ENCODE peak calls at places on chromosomes 4 and X, in six cellular contexts. A is hypothalamus, V is astrocyte of the spinal cord, I is mucosa of descending colon, E is pancreas, Z is NCI-H2081. G is an unnamed sample.
A peak's percentile ranks its signal among the peaks of the same experiment; 100 is the strongest.

GRCh38 chr4:161577604-161578301 is 586.0 kb downstream of the FSTL5 start:
- DNase-seq in A (no peak), V (peak; percentile 83), I (no peak), E (no peak), Z (no peak), G (no peak)

GRCh38 chrX:1462110-1462509 is 9.4 kb upstream of the ASMTL start:
- DNase-seq in A (no peak), V (no peak), I (no peak), E (no peak), Z (no peak), G (no peak)

GRCh38 chr4:182748949-182749348 is 168.2 kb downstream of the DCTD start:
- DNase-seq in A (no peak), V (no peak), I (no peak), E (no peak), Z (no peak), G (no peak)

GRCh38 chrX:1466971-1467561 is 14.4 kb upstream of the ASMTL start:
- DNase-seq in A (no peak), V (no peak), I (peak; percentile 75), E (no peak), Z (no peak), G (peak; percentile 38)

GRCh38 chr4:72701987-72702819 is 133.2 kb upstream of the ADAMTS3 start:
- DNase-seq in A (peak; percentile 5), V (peak; percentile 76), I (no peak), E (no peak), Z (peak; percentile 39), G (no peak)

GRCh38 chr4:10006604-10007435 is 14.5 kb downstream of the SLC2A9 start:
- DNase-seq in A (no peak), V (peak; percentile 1), I (peak; percentile 79), E (no peak), Z (no peak), G (peak; percentile 89)

GRCh38 chr4:153595894-153596601 is 88.0 kb upstream of the TLR2 start:
- DNase-seq in A (no peak), V (no peak), I (no peak), E (no peak), Z (no peak), G (no peak)

GRCh38 chrX:78375894-78376293 is 48.5 kb upstream of the CYSLTR1 start:
- DNase-seq in A (no peak), V (no peak), I (no peak), E (no peak), Z (no peak), G (no peak)

GRCh38 chr4:41963105-41963504 is 18.5 kb upstream of the DCAF4L1 start:
- DNase-seq in A (no peak), V (peak; percentile 30), I (no peak), E (no peak), Z (no peak), G (no peak)

GRCh38 chr4:105624530-105624929 is 72.1 kb downstream of the ARHGEF38 start:
- DNase-seq in A (peak; percentile 13), V (peak; percentile 81), I (peak; percentile 26), E (no peak), Z (no peak), G (peak; percentile 69)

GRCh38 chr4:170087163-170087700 is 2.5 kb downstream of the AADAT start:
- DNase-seq in A (no peak), V (no peak), I (no peak), E (no peak), Z (no peak), G (no peak)

GRCh38 chr4:34181311-34181808 is 2063.0 kb downstream of the ARAP2 start:
- DNase-seq in A (no peak), V (peak; percentile 89), I (no peak), E (no peak), Z (no peak), G (no peak)

GRCh38 chrX:72624194-72624593 is 51.6 kb upstream of the HDAC8 start:
- DNase-seq in A (no peak), V (no peak), I (no peak), E (no peak), Z (no peak), G (no peak)

GRCh38 chr4:138650917-138651564 is 364.5 kb upstream of the NOCT start:
- DNase-seq in A (no peak), V (peak; percentile 50), I (no peak), E (no peak), Z (no peak), G (no peak)

GRCh38 chr4:160026720-160027119 is 923.8 kb downstream of the RAPGEF2 start:
- DNase-seq in A (no peak), V (peak; percentile 55), I (no peak), E (no peak), Z (no peak), G (no peak)

GRCh38 chr4:100042235-100042634 is 92.2 kb upstream of the H2AZ1 start:
- DNase-seq in A (no peak), V (no peak), I (no peak), E (no peak), Z (no peak), G (no peak)

GRCh38 chrX:130100180-130100579 is 10.1 kb downstream of the ELF4 start:
- DNase-seq in A (no peak), V (no peak), I (peak; percentile 70), E (no peak), Z (no peak), G (no peak)

GRCh38 chr4:184267206-184267608 is 49.5 kb upstream of the ENPP6 start:
- DNase-seq in A (no peak), V (no peak), I (no peak), E (no peak), Z (no peak), G (no peak)

GRCh38 chrX:115255003-115255402 is 21.1 kb upstream of the LRCH2 start:
- DNase-seq in A (no peak), V (no peak), I (no peak), E (no peak), Z (no peak), G (no peak)

GRCh38 chr4:1655676-1656075 is 28.4 kb downstream of the FAM53A start:
- DNase-seq in A (no peak), V (no peak), I (no peak), E (no peak), Z (no peak), G (no peak)

GRCh38 chrX:3717742-3718420 is 4.4 kb upstream of the PRKX start:
- DNase-seq in A (no peak), V (no peak), I (no peak), E (no peak), Z (no peak), G (no peak)

GRCh38 chr4:168840988-168841681 is 168.9 kb downstream of the CBR4 start:
- DNase-seq in A (no peak), V (no peak), I (no peak), E (peak; percentile 58), Z (no peak), G (no peak)

GRCh38 chrX:4547218-4547836 is 833.9 kb upstream of the PRKX start:
- DNase-seq in A (peak; percentile 11), V (peak; percentile 45), I (no peak), E (peak; percentile 74), Z (peak; percentile 59), G (peak; percentile 39)

GRCh38 chr4:54586343-54586953 is 71.3 kb upstream of the KIT start:
- DNase-seq in A (no peak), V (peak; percentile 72), I (no peak), E (no peak), Z (no peak), G (no peak)

GRCh38 chrX:10175317-10175871 is 18.6 kb downstream of the CLCN4 start:
- DNase-seq in A (no peak), V (peak; percentile 82), I (no peak), E (no peak), Z (no peak), G (no peak)

GRCh38 chr4:171279131-171279530 is 534.1 kb upstream of the GALNTL6 start:
- DNase-seq in A (no peak), V (no peak), I (no peak), E (no peak), Z (no peak), G (no peak)

GRCh38 chr4:139018971-139019758 is 3.6 kb downstream of the NOCT start:
- DNase-seq in A (no peak), V (peak; percentile 44), I (no peak), E (no peak), Z (no peak), G (no peak)

GRCh38 chr4:84994280-84994679 is 27.8 kb upstream of the WDFY3 start:
- DNase-seq in A (no peak), V (peak; percentile 1), I (no peak), E (no peak), Z (no peak), G (no peak)

GRCh38 chr4:128660361-128660964 is 149.0 kb upstream of the JADE1 start:
- DNase-seq in A (no peak), V (peak; percentile 43), I (no peak), E (no peak), Z (no peak), G (no peak)

GRCh38 chrX:39582091-39582490 is 515.7 kb downstream of the BCOR start:
- DNase-seq in A (no peak), V (no peak), I (no peak), E (no peak), Z (no peak), G (no peak)

GRCh38 chr4:57249083-57249482 is 138.9 kb upstream of the IGFBP7 start:
- DNase-seq in A (no peak), V (peak; percentile 40), I (no peak), E (no peak), Z (no peak), G (no peak)

GRCh38 chr4:185210102-185210981 is 944 bp downstream of the SNX25 start:
- DNase-seq in A (no peak), V (peak; percentile 68), I (peak; percentile 71), E (peak; percentile 81), Z (peak; percentile 37), G (peak; percentile 62)

GRCh38 chr4:57043304-57044251 is 64.9 kb downstream of the POLR2B start:
- DNase-seq in A (no peak), V (peak; percentile 93), I (no peak), E (no peak), Z (no peak), G (no peak)

GRCh38 chr4:87559090-87559837 is 30.1 kb upstream of the SPARCL1 start:
- DNase-seq in A (no peak), V (no peak), I (no peak), E (no peak), Z (peak; percentile 82), G (no peak)

GRCh38 chr4:71186566-71187398 is 152.0 kb upstream of the SLC4A4 start:
- DNase-seq in A (peak; percentile 12), V (peak; percentile 61), I (peak; percentile 79), E (peak; percentile 87), Z (peak; percentile 1), G (peak; percentile 83)